ENCODE peak calls at places on chromosomes 6 and 20, in five cellular contexts. Q is activated T-helper 9 cell treated with anti-CD3 and anti-CD28 coated beads, Interleukin-2, amount 50 U/mL, for 16 hours; O is T-helper 2 cell; V is activated T-cell treated with anti-CD3 and anti-CD28 coated beads for 4 hours; F is IMR-90. P is an unnamed sample.

GRCh38 chr6:103183831-103184411 is 1675.8 kb downstream of the HACE1 start:
- DNase-seq in Q (no peak), O (no peak), V (no peak), F (no peak), P (no peak)

GRCh38 chr6:20326422-20326728 is 75.3 kb upstream of the E2F3 start:
- DNase-seq in Q (no peak), O (no peak), V (no peak), F (no peak), P (no peak)

GRCh38 chr6:113734886-113735481 is 122.2 kb upstream of the MARCKS start:
- DNase-seq in Q (no peak), O (no peak), V (no peak), F (peak; percentile 45), P (no peak)

GRCh38 chr20:31593221-31594001 is 11.7 kb upstream of the ID1 start:
- DNase-seq in Q (no peak), O (no peak), V (no peak), F (peak; percentile 89), P (no peak)

GRCh38 chr6:84263557-84263956 is 36.1 kb upstream of the CEP162 start:
- DNase-seq in Q (no peak), O (no peak), V (no peak), F (no peak), P (no peak)

GRCh38 chr6:111551521-111552231 is 54.0 kb downstream of the TRAF3IP2 start:
- DNase-seq in Q (no peak), O (no peak), V (no peak), F (no peak), P (no peak)

GRCh38 chr6:120451508-120451907 is 882.8 kb downstream of the TBC1D32 start:
- DNase-seq in Q (no peak), O (no peak), V (no peak), F (no peak), P (no peak)

GRCh38 chr6:79635179-79635578 is 4.0 kb downstream of the SH3BGRL2 start:
- DNase-seq in Q (no peak), O (no peak), V (no peak), F (peak; percentile 65), P (no peak)

GRCh38 chr20:23212011-23212410 is 125.9 kb upstream of the CD93 start:
- DNase-seq in Q (no peak), O (no peak), V (no peak), F (no peak), P (no peak)

GRCh38 chr20:9999660-10000059 is 35.1 kb upstream of the ANKEF1 start:
- DNase-seq in Q (no peak), O (no peak), V (no peak), F (no peak), P (no peak)

GRCh38 chr6:55578537-55579363 is at the start of gene HMGCLL1:
- DNase-seq in Q (no peak), O (no peak), V (no peak), F (no peak), P (no peak)

GRCh38 chr6:136547871-136548270 is 2.4 kb downstream of the MAP7 start:
- DNase-seq in Q (no peak), O (no peak), V (no peak), F (no peak), P (no peak)

GRCh38 chr6:72216222-72217106 is 330.1 kb downstream of the RIMS1 start:
- DNase-seq in Q (no peak), O (no peak), V (no peak), F (no peak), P (no peak)

GRCh38 chr6:157597461-157598312 is 216.7 kb downstream of the ZDHHC14 start:
- DNase-seq in Q (no peak), O (peak; percentile 12), V (no peak), F (no peak), P (no peak)

GRCh38 chr6:163626073-163626867 is 211.8 kb downstream of the QKI start:
- DNase-seq in Q (no peak), O (no peak), V (no peak), F (no peak), P (no peak)

GRCh38 chr20:36385503-36385902 is 79.4 kb downstream of the DLGAP4 start:
- DNase-seq in Q (no peak), O (no peak), V (no peak), F (no peak), P (no peak)